ENCODE peak calls at places on chromosomes 4 and X, in four cellular contexts. L is fibroblast of lung, S is PC-3, V is HL-60. E is an unnamed sample.

GRCh38 chr4:187294861-187295260 is 571.2 kb upstream of the FAT1 start:
- DNase-seq in V (no peak), S (peak; percentile 91), L (peak; percentile 3), E (peak; percentile 52)

GRCh38 chr4:738781-739280 is 33.2 kb downstream of the PCGF3 start:
- DNase-seq in V (no peak), L (no peak), S (no peak), E (no peak)

GRCh38 chrX:15376956-15377355 is 7.3 kb downstream of the VEGFD start:
- DNase-seq in L (no peak), S (no peak), V (no peak), E (no peak)

GRCh38 chrX:2696698-2697215 is 5.7 kb downstream of the CD99 start:
- DNase-seq in V (peak; percentile 78), L (peak; percentile 91), S (peak; percentile 90), E (peak; percentile 66)

GRCh38 chrX:8289523-8289922 is 118.5 kb upstream of the VCX2 start:
- DNase-seq in S (peak; percentile 26), L (peak; percentile 33), V (no peak), E (no peak)

GRCh38 chr4:113801882-113802281 is 40.3 kb upstream of the CAMK2D start:
- DNase-seq in L (no peak), V (no peak), S (no peak), E (no peak)

GRCh38 chrX:10496345-10496965 is 123.9 kb downstream of the MID1 start:
- DNase-seq in L (peak; percentile 95), S (no peak), V (no peak), E (no peak)

GRCh38 chr4:163395055-163395454 is 51.4 kb downstream of the NPY5R start:
- DNase-seq in V (no peak), S (no peak), L (peak; percentile 55), E (no peak)

GRCh38 chr4:116838609-116839008 is 246.8 kb downstream of the TRAM1L1 start:
- DNase-seq in V (no peak), S (no peak), L (no peak), E (no peak)

GRCh38 chrX:137195991-137196390 is 162.2 kb upstream of the GPR101 start:
- DNase-seq in L (peak; percentile 43), S (peak; percentile 89), V (no peak), E (no peak)

GRCh38 chr4:172377486-172378140 is 564.4 kb downstream of the GALNTL6 start:
- DNase-seq in L (no peak), V (no peak), S (no peak), E (no peak)

GRCh38 chrX:69238960-69239231 is 73.6 kb upstream of the PJA1 start:
- DNase-seq in S (no peak), V (no peak), L (no peak), E (no peak)

GRCh38 chr4:55658657-55659056 is 22.6 kb upstream of the NMU start:
- DNase-seq in V (no peak), L (no peak), S (peak; percentile 27), E (no peak)

GRCh38 chr4:173151496-173151895 is 17.1 kb upstream of the GALNT7 start:
- DNase-seq in V (no peak), L (no peak), S (no peak), E (no peak)

GRCh38 chr4:100576570-100576969 is 58.7 kb upstream of the EMCN start:
- DNase-seq in L (no peak), S (no peak), V (no peak), E (no peak)
- TF ChIP-seq CTCF in L (no peak), S (peak; percentile 28), V (no peak), E (no peak)

GRCh38 chr4:156962069-156962377 is 9.6 kb downstream of the PDGFC start:
- DNase-seq in V (no peak), S (no peak), L (no peak), E (no peak)
- H3K27ac ChIP-seq in V (no peak overlapping the region), S (peak overlapping the region; percentile 60), L (peak overlapping the region; percentile 58), E (no peak overlapping the region)

GRCh38 chr4:53704329-53704728 is 113.0 kb upstream of the LNX1 start:
- DNase-seq in S (no peak), V (no peak), L (no peak), E (no peak)

GRCh38 chr4:53705972-53706371 is 114.7 kb upstream of the LNX1 start:
- DNase-seq in L (no peak), S (no peak), V (no peak), E (no peak)

GRCh38 chr4:53703267-53703655 is 112.0 kb upstream of the LNX1 start:
- DNase-seq in V (no peak), L (no peak), S (no peak), E (no peak)

GRCh38 chr4:53705151-53705764 is 114.0 kb upstream of the LNX1 start:
- DNase-seq in L (no peak), S (peak; percentile 37), V (no peak), E (no peak)

GRCh38 chr4:53702334-53703266 is 111.3 kb upstream of the LNX1 start:
- DNase-seq in V (no peak), S (peak; percentile 86), L (peak; percentile 86), E (peak; percentile 49)
- TF ChIP-seq CTCF in V (no peak), S (peak; percentile 15), L (no peak), E (no peak)

DNA sequence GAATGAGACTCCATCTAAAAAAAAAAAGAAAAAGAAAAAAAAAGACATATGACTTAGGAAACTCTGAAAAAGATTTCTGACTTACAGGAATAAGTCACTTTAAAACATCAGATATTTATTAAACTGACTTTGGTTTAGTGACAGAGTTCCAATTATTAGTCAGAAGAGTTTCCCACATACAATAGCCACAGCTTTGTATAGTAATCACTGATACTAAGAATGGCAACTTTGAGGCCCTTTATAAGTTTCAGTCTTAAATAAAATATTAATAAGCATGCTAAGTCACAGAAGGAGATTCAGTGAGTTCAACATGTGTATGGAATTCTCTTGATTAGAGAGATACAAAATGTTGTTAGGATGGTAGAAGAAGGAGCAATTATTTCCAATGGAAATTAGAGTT is 652.3 kb upstream of the AMOT start:
- DNase-seq in V (no peak), L (no peak), S (no peak), E (no peak)
- H3K27ac ChIP-seq in V (no peak overlapping the region), L (no peak overlapping the region), S (no peak overlapping the region), E (no peak overlapping the region)

GRCh38 chr4:12852338-12853307 is 631.5 kb downstream of the RAB28 start:
- DNase-seq in V (no peak), L (peak; percentile 55), S (peak; percentile 73), E (peak; percentile 22)
- TF ChIP-seq CTCF in V (no peak), L (peak; percentile 60), S (peak; percentile 70), E (peak; percentile 54)

DNA sequence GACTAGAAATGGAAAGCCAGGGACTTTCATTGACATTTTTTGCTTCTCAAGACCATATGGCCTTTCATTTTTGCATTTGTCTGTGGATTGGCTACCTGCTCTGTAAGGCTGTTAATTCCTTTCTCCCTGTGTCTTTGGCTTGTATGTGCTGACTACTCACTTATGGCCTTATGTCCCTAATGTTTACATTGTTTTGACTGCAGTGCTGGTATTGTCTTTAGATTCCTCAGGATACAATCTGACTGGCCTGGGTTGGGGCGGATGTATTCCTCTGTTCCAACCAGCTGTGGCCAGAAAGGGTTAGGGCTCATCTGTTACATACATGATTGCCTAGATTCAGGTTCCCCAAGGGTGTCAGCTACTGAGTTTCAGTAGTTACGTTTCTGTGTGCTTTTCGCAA is 108.1 kb downstream of the RAPGEF2 start:
- DNase-seq in L (no peak), V (no peak), S (no peak), E (no peak)
- H3K27ac ChIP-seq in L (no peak overlapping the region), V (no peak overlapping the region), S (no peak overlapping the region), E (no peak overlapping the region)

GRCh38 chr4:84479663-84480062 is 19.4 kb downstream of the NKX6-1 start:
- DNase-seq in L (no peak), V (no peak), S (peak; percentile 12), E (no peak)
- TF ChIP-seq CTCF in L (no peak), V (no peak), S (peak; percentile 38), E (no peak)

E was measured in RWPE1.